ENCODE peak calls at places on chromosomes 1 and 21, in nine cellular contexts. One of them, this sample, is unnamed.

GRCh38 chr1:198892065-198892464 is 253.2 kb downstream of the PTPRC start:
- DNase-seq in HepG2: no peak
- DNase-seq in cardiac fibroblast: peak
- DNase-seq in astrocyte of the cerebellum: no peak
- DNase-seq in right atrium auricular region: no peak
- DNase-seq in AG09309: no peak
- DNase-seq in IMR-90: peak
- DNase-seq in Caco-2: no peak
- DNase-seq in fibroblast of pulmonary artery: peak
- DNase-seq in this sample: no peak

GRCh38 chr1:113199718-113200455 is 126.9 kb downstream of the LRIG2 start:
- DNase-seq in HepG2: no peak
- DNase-seq in cardiac fibroblast: peak
- DNase-seq in astrocyte of the cerebellum: no peak
- DNase-seq in right atrium auricular region: no peak
- DNase-seq in AG09309: no peak
- DNase-seq in IMR-90: no peak
- DNase-seq in Caco-2: peak
- DNase-seq in fibroblast of pulmonary artery: no peak
- DNase-seq in this sample: no peak

GRCh38 chr1:225461533-225462428 is 33.9 kb upstream of the LBR start:
- DNase-seq in HepG2: no peak
- DNase-seq in cardiac fibroblast: no peak
- DNase-seq in astrocyte of the cerebellum: no peak
- DNase-seq in right atrium auricular region: no peak
- DNase-seq in AG09309: no peak
- DNase-seq in IMR-90: no peak
- DNase-seq in Caco-2: no peak
- DNase-seq in fibroblast of pulmonary artery: no peak
- DNase-seq in this sample: no peak

GRCh38 chr1:185316163-185317033 is 645 bp downstream of the IVNS1ABP start:
- DNase-seq in HepG2: peak
- DNase-seq in cardiac fibroblast: peak
- DNase-seq in astrocyte of the cerebellum: peak
- DNase-seq in right atrium auricular region: peak
- DNase-seq in AG09309: peak
- DNase-seq in IMR-90: peak
- DNase-seq in Caco-2: peak
- DNase-seq in fibroblast of pulmonary artery: peak
- DNase-seq in this sample: peak

GRCh38 chr1:46442317-46443161 is 47.1 kb upstream of the DMBX1 start:
- DNase-seq in HepG2: peak
- DNase-seq in cardiac fibroblast: peak
- DNase-seq in astrocyte of the cerebellum: peak
- DNase-seq in right atrium auricular region: peak
- DNase-seq in AG09309: peak
- DNase-seq in IMR-90: peak
- DNase-seq in Caco-2: peak
- DNase-seq in fibroblast of pulmonary artery: peak
- DNase-seq in this sample: peak

GRCh38 chr1:197526736-197527371 is 248.4 kb downstream of the DENND1B start:
- DNase-seq in HepG2: peak
- DNase-seq in cardiac fibroblast: peak
- DNase-seq in astrocyte of the cerebellum: peak
- DNase-seq in right atrium auricular region: no peak
- DNase-seq in AG09309: no peak
- DNase-seq in IMR-90: peak
- DNase-seq in Caco-2: no peak
- DNase-seq in fibroblast of pulmonary artery: peak
- DNase-seq in this sample: no peak

GRCh38 chr1:15353839-15354579 is 55.7 kb upstream of the EFHD2 start:
- DNase-seq in HepG2: peak
- DNase-seq in cardiac fibroblast: no peak
- DNase-seq in astrocyte of the cerebellum: no peak
- DNase-seq in right atrium auricular region: no peak
- DNase-seq in AG09309: no peak
- DNase-seq in IMR-90: peak
- DNase-seq in Caco-2: no peak
- DNase-seq in fibroblast of pulmonary artery: no peak
- DNase-seq in this sample: no peak

GRCh38 chr21:26171310-26172100 is 935 bp upstream of the APP start:
- DNase-seq in HepG2: no peak
- DNase-seq in cardiac fibroblast: no peak
- DNase-seq in astrocyte of the cerebellum: no peak
- DNase-seq in right atrium auricular region: no peak
- DNase-seq in AG09309: no peak
- DNase-seq in IMR-90: no peak
- DNase-seq in Caco-2: no peak
- DNase-seq in fibroblast of pulmonary artery: no peak
- DNase-seq in this sample: no peak

GRCh38 chr1:221316491-221317056 is 425.3 kb downstream of the DUSP10 start:
- DNase-seq in HepG2: no peak
- DNase-seq in cardiac fibroblast: peak
- DNase-seq in astrocyte of the cerebellum: no peak
- DNase-seq in right atrium auricular region: no peak
- DNase-seq in AG09309: peak
- DNase-seq in IMR-90: peak
- DNase-seq in Caco-2: no peak
- DNase-seq in fibroblast of pulmonary artery: peak
- DNase-seq in this sample: no peak

GRCh38 chr1:1793481-1794244 is 15.4 kb upstream of the NADK start:
- DNase-seq in HepG2: no peak
- DNase-seq in cardiac fibroblast: no peak
- DNase-seq in astrocyte of the cerebellum: no peak
- DNase-seq in right atrium auricular region: no peak
- DNase-seq in AG09309: no peak
- DNase-seq in IMR-90: no peak
- DNase-seq in Caco-2: no peak
- DNase-seq in fibroblast of pulmonary artery: no peak
- DNase-seq in this sample: no peak

GRCh38 chr1:62327360-62328051 is 8.3 kb upstream of the KANK4 start:
- DNase-seq in HepG2: no peak
- DNase-seq in cardiac fibroblast: no peak
- DNase-seq in astrocyte of the cerebellum: no peak
- DNase-seq in right atrium auricular region: no peak
- DNase-seq in AG09309: no peak
- DNase-seq in IMR-90: no peak
- DNase-seq in Caco-2: no peak
- DNase-seq in fibroblast of pulmonary artery: no peak
- DNase-seq in this sample: no peak

GRCh38 chr21:28561772-28562171 is 430.9 kb downstream of the LTN1 start:
- DNase-seq in HepG2: no peak
- DNase-seq in cardiac fibroblast: no peak
- DNase-seq in astrocyte of the cerebellum: no peak
- DNase-seq in right atrium auricular region: no peak
- DNase-seq in AG09309: no peak
- DNase-seq in IMR-90: no peak
- DNase-seq in Caco-2: no peak
- DNase-seq in fibroblast of pulmonary artery: no peak
- DNase-seq in this sample: no peak

GRCh38 chr1:29136463-29136915 is 12.8 kb upstream of the TMEM200B start:
- DNase-seq in HepG2: no peak
- DNase-seq in cardiac fibroblast: no peak
- DNase-seq in astrocyte of the cerebellum: no peak
- DNase-seq in right atrium auricular region: no peak
- DNase-seq in AG09309: no peak
- DNase-seq in IMR-90: peak
- DNase-seq in Caco-2: no peak
- DNase-seq in fibroblast of pulmonary artery: peak
- DNase-seq in this sample: no peak

GRCh38 chr1:212158912-212159796 is 123.6 kb downstream of the DTL start:
- DNase-seq in HepG2: peak
- DNase-seq in cardiac fibroblast: no peak
- DNase-seq in astrocyte of the cerebellum: no peak
- DNase-seq in right atrium auricular region: no peak
- DNase-seq in AG09309: no peak
- DNase-seq in IMR-90: no peak
- DNase-seq in Caco-2: no peak
- DNase-seq in fibroblast of pulmonary artery: no peak
- DNase-seq in this sample: no peak

GRCh38 chr21:42677339-42678117 is 24.1 kb downstream of the PDE9A start:
- DNase-seq in HepG2: no peak
- DNase-seq in cardiac fibroblast: peak
- DNase-seq in astrocyte of the cerebellum: peak
- DNase-seq in right atrium auricular region: no peak
- DNase-seq in AG09309: no peak
- DNase-seq in IMR-90: peak
- DNase-seq in Caco-2: no peak
- DNase-seq in fibroblast of pulmonary artery: peak
- DNase-seq in this sample: no peak

GRCh38 chr21:16124397-16125130 is 394.8 kb downstream of the USP25 start:
- DNase-seq in HepG2: no peak
- DNase-seq in cardiac fibroblast: peak
- DNase-seq in astrocyte of the cerebellum: peak
- DNase-seq in right atrium auricular region: no peak
- DNase-seq in AG09309: peak
- DNase-seq in IMR-90: peak
- DNase-seq in Caco-2: no peak
- DNase-seq in fibroblast of pulmonary artery: peak
- DNase-seq in this sample: no peak

GRCh38 chr21:16125274-16125673 is 395.5 kb downstream of the USP25 start:
- DNase-seq in HepG2: no peak
- DNase-seq in cardiac fibroblast: peak
- DNase-seq in astrocyte of the cerebellum: no peak
- DNase-seq in right atrium auricular region: no peak
- DNase-seq in AG09309: peak
- DNase-seq in IMR-90: no peak
- DNase-seq in Caco-2: no peak
- DNase-seq in fibroblast of pulmonary artery: no peak
- DNase-seq in this sample: no peak
- H3K4me3 ChIP-seq in HepG2: no peak
- H3K4me3 ChIP-seq in cardiac fibroblast: no peak
- H3K4me3 ChIP-seq in astrocyte of the cerebellum: no peak
- H3K4me3 ChIP-seq in right atrium auricular region: no peak
- H3K4me3 ChIP-seq in AG09309: peak
- H3K4me3 ChIP-seq in IMR-90: no peak
- H3K4me3 ChIP-seq in Caco-2: no peak
- H3K4me3 ChIP-seq in fibroblast of pulmonary artery: no peak
- H3K4me3 ChIP-seq in this sample: no peak

DNA sequence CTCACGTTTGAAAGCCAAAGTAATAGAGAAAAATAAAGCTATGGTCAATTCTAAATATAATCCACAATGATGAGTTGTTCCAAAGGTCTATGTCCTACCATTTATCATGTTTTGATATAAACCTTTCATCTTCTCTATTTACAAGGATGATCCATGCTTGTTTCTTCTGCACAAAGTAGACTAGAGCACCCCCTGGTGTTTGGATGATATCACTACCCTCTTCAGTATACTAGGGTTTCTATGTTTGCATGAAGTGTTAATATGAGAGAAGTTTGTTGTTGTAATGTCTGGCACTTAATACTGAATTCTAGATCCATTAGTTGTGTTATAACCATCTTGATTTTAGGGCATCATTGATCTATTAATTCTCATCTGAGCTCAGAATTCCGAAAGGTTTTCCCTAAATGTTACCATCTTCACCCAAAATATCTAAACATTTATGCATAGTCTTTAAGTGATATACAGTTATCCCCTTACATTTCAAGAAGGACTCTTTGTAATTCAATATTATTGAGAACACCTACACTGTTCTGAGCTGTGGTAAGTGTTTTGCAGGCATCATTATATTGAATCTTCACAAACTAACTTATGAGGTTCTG is 21.1 kb downstream of the CLDN8 start:
- DNase-seq in HepG2: peak
- DNase-seq in cardiac fibroblast: peak
- DNase-seq in astrocyte of the cerebellum: peak
- DNase-seq in right atrium auricular region: no peak
- DNase-seq in AG09309: no peak
- DNase-seq in IMR-90: no peak
- DNase-seq in Caco-2: peak
- DNase-seq in fibroblast of pulmonary artery: peak
- DNase-seq in this sample: no peak
- TF ChIP-seq CTCF in HepG2: no peak
- TF ChIP-seq CTCF in cardiac fibroblast: peak
- TF ChIP-seq CTCF in astrocyte of the cerebellum: peak
- TF ChIP-seq CTCF in right atrium auricular region: peak
- TF ChIP-seq CTCF in AG09309: no peak
- TF ChIP-seq CTCF in IMR-90: no peak
- TF ChIP-seq CTCF in Caco-2: peak
- TF ChIP-seq CTCF in fibroblast of pulmonary artery: peak
- TF ChIP-seq CTCF in this sample: no peak

GRCh38 chr1:206005761-206006160 is 2.6 kb upstream of the RAB7B start:
- DNase-seq in HepG2: no peak
- DNase-seq in cardiac fibroblast: no peak
- DNase-seq in astrocyte of the cerebellum: no peak
- DNase-seq in right atrium auricular region: peak
- DNase-seq in AG09309: no peak
- DNase-seq in IMR-90: no peak
- DNase-seq in Caco-2: no peak
- DNase-seq in fibroblast of pulmonary artery: no peak
- DNase-seq in this sample: no peak
- H3K4me3 ChIP-seq in HepG2: no peak
- H3K4me3 ChIP-seq in cardiac fibroblast: no peak
- H3K4me3 ChIP-seq in astrocyte of the cerebellum: no peak
- H3K4me3 ChIP-seq in right atrium auricular region: no peak
- H3K4me3 ChIP-seq in AG09309: no peak
- H3K4me3 ChIP-seq in IMR-90: no peak
- H3K4me3 ChIP-seq in Caco-2: no peak
- H3K4me3 ChIP-seq in fibroblast of pulmonary artery: no peak
- H3K4me3 ChIP-seq in this sample: no peak

GRCh38 chr1:154683820-154684219 is 75.8 kb upstream of the ADAR start:
- DNase-seq in HepG2: no peak
- DNase-seq in cardiac fibroblast: no peak
- DNase-seq in astrocyte of the cerebellum: no peak
- DNase-seq in right atrium auricular region: no peak
- DNase-seq in AG09309: no peak
- DNase-seq in IMR-90: no peak
- DNase-seq in Caco-2: no peak
- DNase-seq in fibroblast of pulmonary artery: no peak
- DNase-seq in this sample: no peak

GRCh38 chr1:154686507-154686906 is 78.5 kb upstream of the ADAR start:
- DNase-seq in HepG2: no peak
- DNase-seq in cardiac fibroblast: no peak
- DNase-seq in astrocyte of the cerebellum: no peak
- DNase-seq in right atrium auricular region: no peak
- DNase-seq in AG09309: no peak
- DNase-seq in IMR-90: no peak
- DNase-seq in Caco-2: no peak
- DNase-seq in fibroblast of pulmonary artery: no peak
- DNase-seq in this sample: no peak

GRCh38 chr1:154682252-154682651 is 74.3 kb upstream of the ADAR start:
- DNase-seq in HepG2: no peak
- DNase-seq in cardiac fibroblast: no peak
- DNase-seq in astrocyte of the cerebellum: no peak
- DNase-seq in right atrium auricular region: no peak
- DNase-seq in AG09309: no peak
- DNase-seq in IMR-90: no peak
- DNase-seq in Caco-2: no peak
- DNase-seq in fibroblast of pulmonary artery: no peak
- DNase-seq in this sample: no peak
- TF ChIP-seq CTCF in HepG2: no peak
- TF ChIP-seq CTCF in cardiac fibroblast: no peak
- TF ChIP-seq CTCF in astrocyte of the cerebellum: no peak
- TF ChIP-seq CTCF in right atrium auricular region: no peak
- TF ChIP-seq CTCF in AG09309: no peak
- TF ChIP-seq CTCF in IMR-90: no peak
- TF ChIP-seq CTCF in Caco-2: no peak
- TF ChIP-seq CTCF in fibroblast of pulmonary artery: no peak
- TF ChIP-seq CTCF in this sample: no peak

This sample was measured in mucosa of descending colon.